ENCODE peak calls at places on chromosomes 2 and 18, in ten cellular contexts. A, I, M, P, T, F, E, B, Z and V are unnamed samples.

GRCh38 chr18:8730080-8730827 is 24.9 kb downstream of the MTCL1 start:
- DNase-seq in I (no peak), M (peak), E (peak), B (peak), P (peak), Z (no peak), T (peak), A (no peak), F (no peak), V (peak)

GRCh38 chr2:195486987-195487644 is 169.9 kb upstream of the SLC39A10 start:
- DNase-seq in T (peak), A (no peak), E (no peak), P (no peak), I (no peak), B (no peak), Z (no peak), F (peak), M (peak), V (peak)

GRCh38 chr18:4130734-4131719 is 324.1 kb downstream of the DLGAP1 start:
- DNase-seq in P (no peak), T (no peak), M (no peak), A (no peak), Z (no peak), F (no peak), E (no peak), I (no peak), B (no peak), V (no peak)

GRCh38 chr18:55400590-55401274 is 187.3 kb downstream of the TCF4 start:
- DNase-seq in T (peak), E (no peak), F (no peak), A (no peak), M (peak), B (no peak), P (no peak), I (no peak), Z (no peak), V (peak)

GRCh38 chr2:136025057-136025973 is 39.9 kb upstream of the DARS1 start:
- DNase-seq in E (no peak), Z (peak), I (peak), B (peak), P (no peak), M (peak), T (peak), A (peak), F (no peak), V (peak)

GRCh38 chr2:12957251-12957650 is 240.5 kb downstream of the TRIB2 start:
- DNase-seq in E (no peak), F (no peak), B (no peak), I (no peak), P (no peak), M (no peak), Z (no peak), A (no peak), T (no peak), V (no peak)

GRCh38 chr18:76416935-76417334 is 78.1 kb downstream of the ZNF516 start:
- DNase-seq in T (peak), P (no peak), I (no peak), A (peak), F (peak), B (no peak), Z (no peak), M (peak), E (peak), V (peak)

GRCh38 chr2:70887550-70888229 is 48.0 kb upstream of the ATP6V1B1 start:
- DNase-seq in B (peak), F (no peak), A (no peak), M (no peak), E (peak), T (no peak), P (no peak), Z (peak), I (peak), V (no peak)

GRCh38 chr2:230713331-230714121 is 884 bp downstream of the CAB39 start:
- DNase-seq in Z (peak), P (peak), I (peak), F (no peak), T (peak), M (no peak), E (no peak), A (no peak), B (no peak), V (peak)

GRCh38 chr2:240369725-240370585 is 65.5 kb upstream of the GPC1 start:
- DNase-seq in Z (no peak), T (peak), E (no peak), M (peak), P (peak), B (peak), I (no peak), A (peak), F (peak), V (peak)

GRCh38 chr18:63161032-63161727 is 158.4 kb downstream of the BCL2 start:
- DNase-seq in F (no peak), A (no peak), I (no peak), T (peak), M (no peak), Z (peak), P (no peak), E (no peak), B (no peak), V (no peak)

GRCh38 chr2:17573085-17573805 is 32.7 kb downstream of the VSNL1 start:
- DNase-seq in M (peak), A (no peak), I (no peak), Z (no peak), B (no peak), T (peak), F (no peak), E (no peak), P (no peak), V (peak)

GRCh38 chr18:36872329-36872728 is 43.4 kb downstream of the KIAA1328 start:
- DNase-seq in F (no peak), M (peak), E (no peak), I (no peak), T (no peak), A (no peak), B (no peak), Z (no peak), P (no peak), V (no peak)

GRCh38 chr18:63224574-63224973 is 95.0 kb downstream of the BCL2 start:
- DNase-seq in I (no peak), Z (peak), T (no peak), E (no peak), P (no peak), M (no peak), B (no peak), F (no peak), A (no peak), V (no peak)

GRCh38 chr2:62578837-62579640 is 73.0 kb upstream of the TMEM17 start:
- DNase-seq in T (no peak), P (no peak), Z (no peak), M (peak), E (no peak), I (no peak), F (peak), A (peak), B (no peak), V (peak)

GRCh38 chr2:241884951-241885700 is 15.6 kb downstream of the RTP5 start:
- DNase-seq in Z (no peak), A (no peak), B (no peak), M (no peak), E (no peak), I (no peak), F (no peak), P (no peak), T (no peak), V (no peak)

GRCh38 chr2:47833516-47833968 is 50.6 kb downstream of the MSH6 start:
- DNase-seq in M (no peak), I (no peak), Z (no peak), P (no peak), A (no peak), T (no peak), B (no peak), E (no peak), F (no peak), V (no peak)

GRCh38 chr2:163157891-163158511 is 319.4 kb upstream of the KCNH7 start:
- DNase-seq in E (no peak), B (no peak), A (no peak), P (no peak), Z (no peak), T (peak), M (peak), I (no peak), F (peak), V (peak)

GRCh38 chr2:112168422-112169124 is 30.4 kb downstream of the FBLN7 start:
- DNase-seq in A (no peak), I (no peak), Z (no peak), B (no peak), P (peak), F (no peak), M (peak), T (no peak), E (peak), V (no peak)

GRCh38 chr2:18891598-18892345 is 302.4 kb upstream of the NT5C1B start:
- DNase-seq in Z (no peak), P (no peak), T (no peak), B (no peak), E (no peak), A (peak), M (no peak), I (no peak), F (peak), V (no peak)

GRCh38 chr2:232368311-232368731 is 10.2 kb upstream of the ALPP start:
- DNase-seq in T (no peak), F (no peak), Z (no peak), A (no peak), P (no peak), M (no peak), I (no peak), E (no peak), B (no peak), V (no peak)

GRCh38 chr18:79972720-79973119 is 8.3 kb downstream of the HSBP1L1 start:
- DNase-seq in T (no peak), F (no peak), P (no peak), E (no peak), A (no peak), B (no peak), Z (no peak), I (no peak), M (no peak), V (no peak)

GRCh38 chr2:151826737-151827157 is 1.5 kb downstream of the ARL5A start:
- DNase-seq in T (peak), A (no peak), P (no peak), M (peak), B (no peak), I (no peak), E (no peak), F (peak), Z (no peak), V (peak)

GRCh38 chr2:43880471-43880870 is 41.7 kb downstream of the ABCG8 start:
- DNase-seq in I (no peak), T (no peak), A (no peak), E (no peak), M (no peak), Z (no peak), B (no peak), F (no peak), P (no peak), V (no peak)

GRCh38 chr2:1478311-1479305 is 65.3 kb downstream of the TPO start:
- DNase-seq in F (no peak), A (no peak), E (peak), Z (no peak), B (peak), P (no peak), T (no peak), I (no peak), M (no peak), V (no peak)

GRCh38 chr2:45259547-45260160 is 250.4 kb upstream of the SIX2 start:
- DNase-seq in M (no peak), A (no peak), E (peak), B (peak), I (no peak), Z (no peak), F (no peak), T (no peak), P (no peak), V (no peak)

GRCh38 chr18:63105636-63106316 is 213.8 kb downstream of the BCL2 start:
- DNase-seq in I (no peak), E (no peak), T (no peak), P (no peak), Z (no peak), F (no peak), A (no peak), M (no peak), B (no peak), V (no peak)

GRCh38 chr2:36322108-36322507 is 33.5 kb upstream of the CRIM1 start:
- DNase-seq in T (peak), Z (no peak), E (no peak), B (no peak), M (peak), F (peak), I (no peak), P (no peak), A (no peak), V (peak)
- TF ChIP-seq CTCF in T (peak), Z (peak), E (no peak), B (no peak), M (peak), F (peak), I (peak), P (peak), A (peak), V (peak)

GRCh38 chr2:159118115-159118858 is 149.8 kb downstream of the TANC1 start:
- DNase-seq in I (peak), P (peak), Z (peak), T (peak), M (peak), A (no peak), E (peak), F (peak), B (peak), V (peak)

GRCh38 chr2:159117658-159118057 is 149.2 kb downstream of the TANC1 start:
- DNase-seq in E (peak), P (no peak), A (no peak), Z (no peak), B (no peak), I (no peak), F (no peak), T (no peak), M (no peak), V (no peak)

GRCh38 chr2:159116922-159117321 is 148.5 kb downstream of the TANC1 start:
- DNase-seq in F (no peak), T (no peak), I (no peak), A (no peak), M (no peak), P (no peak), B (no peak), E (peak), Z (no peak), V (no peak)

GRCh38 chr2:159119652-159120257 is 151.3 kb downstream of the TANC1 start:
- DNase-seq in T (no peak), I (no peak), Z (no peak), F (peak), A (no peak), E (no peak), P (no peak), B (no peak), M (no peak), V (peak)

GRCh38 chr2:159118859-159119510 is 150.5 kb downstream of the TANC1 start:
- DNase-seq in P (no peak), F (no peak), Z (no peak), T (no peak), A (no peak), E (no peak), B (no peak), I (no peak), M (no peak), V (no peak)
- TF ChIP-seq CTCF in P (no peak), F (peak), Z (no peak), T (no peak), A (no peak), E (no peak), B (no peak), I (peak), M (no peak), V (no peak)

GRCh38 chr18:293557-293956 is 25.7 kb upstream of the THOC1 start:
- DNase-seq in A (no peak), P (no peak), Z (no peak), F (peak), E (no peak), B (no peak), I (no peak), M (peak), T (peak), V (peak)
- TF ChIP-seq CTCF in A (peak), P (no peak), Z (no peak), F (peak), E (no peak), B (no peak), I (no peak), M (no peak), T (peak), V (no peak)

GRCh38 chr2:100178085-100178788 is 35.8 kb upstream of the AFF3 start:
- DNase-seq in T (peak), Z (no peak), A (no peak), M (peak), F (no peak), E (peak), P (no peak), B (no peak), I (peak), V (peak)
- TF ChIP-seq CTCF in T (peak), Z (no peak), A (peak), M (peak), F (peak), E (no peak), P (no peak), B (no peak), I (no peak), V (peak)